ENCODE peak calls at places on chromosomes 5 and 9, in seven cellular contexts. B is Ammon's horn, U is Right ventricle myocardium superior, I is tibial artery, R is NCI-H1105, Y is NCI-H748 treated with DMSO at 0.1 percent for 48 hours, J is body of pancreas. M is an unnamed sample.

GRCh38 chr5:61401726-61402125 is 69.7 kb downstream of the ZSWIM6 start:
- DNase-seq in B (no peak), Y (no peak), R (no peak), J (no peak), U (no peak), I (no peak), M (no peak)

GRCh38 chr5:150255659-150256415 is 33.7 kb downstream of the CAMK2A start:
- DNase-seq in J (no peak), Y (no peak), R (no peak), I (no peak), U (no peak), B (no peak), M (no peak)

GRCh38 chr5:151585970-151586369 is 5.2 kb downstream of the FAT2 start:
- DNase-seq in I (no peak), R (no peak), B (no peak), J (no peak), Y (no peak), U (peak), M (no peak)

GRCh38 chr5:143376911-143377838 is 26.3 kb downstream of the NR3C1 start:
- DNase-seq in J (no peak), R (no peak), Y (no peak), B (no peak), U (no peak), I (no peak), M (no peak)

GRCh38 chr5:170737591-170737990 is 45.9 kb upstream of the GABRP start:
- DNase-seq in B (no peak), R (no peak), U (no peak), J (no peak), I (no peak), Y (no peak), M (no peak)

GRCh38 chr5:58294598-58295298 is 165.1 kb downstream of the PLK2 start:
- DNase-seq in J (no peak), B (no peak), R (no peak), U (no peak), I (no peak), Y (no peak), M (no peak)

GRCh38 chr5:16937023-16937379 is 913 bp upstream of the MYO10 start:
- DNase-seq in U (no peak), I (no peak), B (no peak), R (no peak), Y (peak), J (peak), M (no peak)

GRCh38 chr5:123881791-123882244 is 369.8 kb downstream of the CSNK1G3 start:
- DNase-seq in U (no peak), B (no peak), Y (no peak), J (no peak), I (no peak), R (peak), M (no peak)

GRCh38 chr9:127035948-127036347 is 86.5 kb downstream of the ANGPTL2 start:
- DNase-seq in U (peak), B (peak), I (peak), R (no peak), J (peak), Y (no peak), M (no peak)

GRCh38 chr9:14238044-14238443 is 75.9 kb downstream of the NFIB start:
- DNase-seq in I (no peak), J (no peak), Y (no peak), U (no peak), B (no peak), R (no peak), M (no peak)

GRCh38 chr5:143515829-143516228 is 112.3 kb upstream of the NR3C1 start:
- DNase-seq in R (peak), Y (no peak), U (no peak), I (no peak), J (no peak), B (no peak), M (no peak)

GRCh38 chr9:3874472-3875370 is 348.9 kb upstream of the RFX3 start:
- DNase-seq in R (no peak), I (no peak), U (no peak), Y (no peak), J (no peak), B (no peak), M (no peak)

GRCh38 chr9:101064206-101064605 is 35.7 kb downstream of the PLPPR1 start:
- DNase-seq in I (no peak), R (no peak), B (no peak), Y (no peak), U (no peak), J (no peak), M (no peak)

GRCh38 chr5:143435207-143435657 is 31.7 kb upstream of the NR3C1 start:
- DNase-seq in B (peak), I (no peak), J (no peak), R (no peak), Y (no peak), U (no peak), M (peak)

GRCh38 chr5:133154274-133155088 is 102.7 kb downstream of the HSPA4 start:
- DNase-seq in B (no peak), J (no peak), R (no peak), I (no peak), Y (no peak), U (no peak), M (no peak)

GRCh38 chr5:178436326-178436940 is 153.8 kb downstream of the COL23A1 start:
- DNase-seq in I (no peak), B (no peak), U (no peak), R (no peak), J (no peak), Y (no peak), M (no peak)

GRCh38 chr9:131312246-131312645 is 22.7 kb downstream of the PLPP7 start:
- DNase-seq in B (no peak), U (no peak), J (no peak), I (no peak), R (no peak), Y (no peak), M (no peak)

GRCh38 chr9:91166796-91167366 is 194.8 kb downstream of the AUH start:
- DNase-seq in J (no peak), B (no peak), U (no peak), I (no peak), R (no peak), Y (no peak), M (no peak)

GRCh38 chr5:78586251-78586650 is 62.3 kb downstream of the LHFPL2 start:
- DNase-seq in R (no peak), U (no peak), J (no peak), B (peak), Y (no peak), I (no peak), M (no peak)

GRCh38 chr9:107739601-107740082 is 250.1 kb upstream of the KLF4 start:
- DNase-seq in I (peak), U (peak), B (peak), J (no peak), Y (no peak), R (no peak), M (no peak)

GRCh38 chr5:177447611-177448243 is 1.1 kb downstream of the PRR7 start:
- DNase-seq in J (peak), U (no peak), R (no peak), I (peak), Y (peak), B (peak), M (no peak)

GRCh38 chr5:159947708-159948358 is 31.6 kb downstream of the ADRA1B start:
- DNase-seq in R (no peak), I (no peak), B (no peak), U (no peak), Y (no peak), J (no peak), M (no peak)

GRCh38 chr5:158676642-158677489 is 422.9 kb downstream of the EBF1 start:
- DNase-seq in R (no peak), I (no peak), B (no peak), U (no peak), Y (no peak), J (no peak), M (no peak)

GRCh38 chr5:134249469-134250379 is 23.9 kb upstream of the PPP2CA start:
- DNase-seq in I (no peak), R (no peak), U (no peak), B (peak), Y (no peak), J (no peak), M (no peak)

GRCh38 chr5:73448072-73448432 is 525 bp downstream of the FOXD1 start:
- DNase-seq in J (no peak), U (no peak), B (no peak), Y (no peak), R (no peak), I (no peak), M (no peak)

GRCh38 chr9:32500768-32501167 is 25.2 kb downstream of the RIGI start:
- DNase-seq in R (no peak), Y (no peak), B (no peak), I (no peak), J (no peak), U (no peak), M (no peak)

GRCh38 chr9:121944741-121945191 is 148.3 kb downstream of the TTLL11 start:
- DNase-seq in B (no peak), Y (no peak), R (no peak), U (no peak), J (no peak), I (no peak), M (no peak)

GRCh38 chr9:126549246-126550006 is 64.3 kb upstream of the LMX1B start:
- DNase-seq in B (no peak), R (no peak), U (no peak), Y (no peak), J (no peak), I (no peak), M (no peak)

GRCh38 chr9:69030851-69031645 is 4.5 kb upstream of the FXN start:
- DNase-seq in B (no peak), J (no peak), I (no peak), Y (no peak), R (no peak), U (no peak), M (no peak)